ENCODE peak calls at places on chromosomes 12 and 14, in nine cellular contexts. C is GM10248, A is WTC11, E is cardiac muscle cell, B is sigmoid colon, Y is adrenal gland, I is lower lobe of right lung, W is fibroblast of lung, K is A549. N is an unnamed sample.

GRCh38 chr12:100741084-100741711 is 53.4 kb upstream of the ANO4 start:
- DNase-seq in I (no peak), W (peak; percentile 47), C (peak; percentile 34), B (no peak), A (no peak), E (peak; percentile 46), K (peak; percentile 6), Y (peak; percentile 20), N (no peak)

GRCh38 chr14:105279642-105280361 is 21.0 kb downstream of the BRF1 start:
- DNase-seq in A (no peak), Y (no peak), B (no peak), I (no peak), C (no peak), E (no peak), K (no peak), W (no peak), N (no peak)

GRCh38 chr12:85466906-85467305 is 186.9 kb downstream of the ALX1 start:
- DNase-seq in W (peak; percentile 31), Y (no peak), A (no peak), K (no peak), I (no peak), E (no peak), B (no peak), C (no peak), N (no peak)

GRCh38 chr14:42499137-42499536 is 892.5 kb downstream of the LRFN5 start:
- DNase-seq in E (no peak), C (no peak), I (no peak), K (no peak), B (no peak), Y (no peak), W (no peak), A (no peak), N (no peak)

GRCh38 chr14:50091240-50091914 is 25.0 kb downstream of the VCPKMT start:
- DNase-seq in I (peak; percentile 58), A (no peak), K (no peak), E (no peak), Y (no peak), B (no peak), C (no peak), W (no peak), N (no peak)

GRCh38 chr14:95480887-95481226 is 35.6 kb downstream of the SYNE3 start:
- DNase-seq in E (no peak), C (no peak), K (no peak), I (no peak), A (no peak), B (no peak), Y (no peak), W (no peak), N (no peak)

GRCh38 chr12:106913456-106913855 is 42.3 kb upstream of the TMEM263 start:
- DNase-seq in I (no peak), W (no peak), B (no peak), E (no peak), C (no peak), A (no peak), K (no peak), Y (no peak), N (no peak)

GRCh38 chr12:133130808-133131128 is 341 bp downstream of the ZNF10 start:
- DNase-seq in I (peak; percentile 65), B (peak; percentile 67), C (peak; percentile 10), Y (peak; percentile 51), E (no peak), K (no peak), A (peak; percentile 17), W (no peak), N (peak; percentile 33)

GRCh38 chr12:32305163-32305562 is 94.2 kb upstream of the FGD4 start:
- DNase-seq in A (no peak), I (no peak), W (peak; percentile 61), C (no peak), E (peak; percentile 69), K (peak; percentile 52), B (no peak), Y (no peak), N (no peak)

GRCh38 chr12:124713041-124713435 is 145.6 kb upstream of the NCOR2 start:
- DNase-seq in W (no peak), K (no peak), C (peak; percentile 50), Y (peak; percentile 73), B (peak; percentile 88), A (no peak), E (peak; percentile 18), I (peak; percentile 71), N (no peak)

GRCh38 chr14:54488646-54489317 is at the start of gene GMFB:
- DNase-seq in A (peak; percentile 87), B (peak; percentile 96), W (peak; percentile 95), C (peak; percentile 93), E (peak; percentile 97), Y (peak; percentile 94), K (peak; percentile 94), I (peak; percentile 95), N (peak; percentile 91)
- TF ChIP-seq CTCF in A (no peak), B (peak; percentile 33), W (peak; percentile 67), C (peak; percentile 25), E (peak; percentile 61), Y (peak; percentile 21), K (peak; percentile 37), I (peak; percentile 50), N (peak; percentile 21)

GRCh38 chr14:22472466-22472865 is 116.6 kb downstream of the DAD1 start:
- DNase-seq in Y (no peak), W (no peak), I (no peak), B (no peak), K (no peak), C (no peak), E (no peak), A (no peak), N (peak; percentile 56)

GRCh38 chr14:22475381-22475780 is 113.6 kb downstream of the DAD1 start:
- DNase-seq in A (no peak), B (no peak), Y (no peak), C (no peak), E (no peak), K (no peak), I (no peak), W (no peak), N (peak; percentile 18)

GRCh38 chr14:22471545-22472121 is 117.4 kb downstream of the DAD1 start:
- DNase-seq in B (no peak), Y (peak; percentile 54), C (no peak), K (peak; percentile 46), A (peak; percentile 68), W (peak; percentile 47), E (peak; percentile 80), I (peak; percentile 73), N (peak; percentile 82)

GRCh38 chr14:22474730-22475351 is 114.2 kb downstream of the DAD1 start:
- DNase-seq in A (no peak), C (no peak), K (no peak), E (peak; percentile 36), Y (no peak), W (peak; percentile 27), I (no peak), B (no peak), N (no peak)

DNA sequence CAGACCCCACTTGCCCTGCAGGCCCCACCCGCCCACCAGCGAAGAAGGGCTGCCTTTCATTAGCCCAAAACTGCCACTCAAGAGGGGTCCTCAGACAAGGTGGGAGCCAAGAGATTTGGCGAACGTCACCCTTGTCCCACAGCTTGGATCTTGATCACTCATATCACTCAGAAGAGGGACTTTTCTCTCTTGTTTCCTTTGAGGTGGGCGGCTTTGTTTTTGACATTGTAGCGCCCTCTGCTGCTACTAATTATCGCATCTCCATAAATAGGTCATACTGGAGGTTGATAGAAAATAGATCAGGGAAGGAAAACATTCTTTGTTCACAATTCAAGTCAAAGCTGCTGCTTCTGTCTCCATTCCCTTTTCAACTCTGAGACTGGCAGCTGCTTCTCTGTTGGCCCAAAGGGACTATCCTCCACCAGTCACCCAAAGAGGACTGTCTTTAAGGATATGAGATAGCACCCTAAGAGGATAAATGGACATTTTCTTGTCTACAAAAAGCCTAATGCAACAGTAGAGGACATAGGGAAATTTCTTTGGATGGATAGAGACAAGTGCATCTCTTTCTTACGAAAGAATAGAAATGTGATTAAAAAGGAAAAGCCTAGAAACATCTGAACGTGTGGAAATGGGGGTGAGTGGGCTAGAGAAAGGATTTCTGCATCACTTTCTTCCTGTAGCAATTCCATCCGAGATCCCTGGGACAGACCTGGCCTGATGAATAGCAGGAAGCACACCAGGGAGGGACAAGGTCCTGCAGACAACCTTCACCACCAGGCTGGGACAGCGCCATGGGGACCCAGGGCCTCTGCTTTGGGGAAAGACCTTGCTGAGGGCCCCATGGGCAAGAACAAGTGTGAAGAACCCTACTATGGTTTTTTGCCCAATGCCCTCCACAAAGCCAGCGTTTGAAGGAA is 115.8 kb downstream of the DAD1 start:
- DNase-seq in K (peak; percentile 56), B (no peak), E (peak; percentile 74), Y (peak; percentile 71), I (no peak), C (peak; percentile 71), W (peak; percentile 67), A (peak; percentile 48), N (peak; percentile 24)
- TF ChIP-seq CTCF in K (peak; percentile 71), B (peak; percentile 53), E (peak; percentile 59), Y (peak; percentile 68), I (peak; percentile 64), C (peak; percentile 61), W (peak; percentile 55), A (peak; percentile 34), N (peak; percentile 24)

DNA sequence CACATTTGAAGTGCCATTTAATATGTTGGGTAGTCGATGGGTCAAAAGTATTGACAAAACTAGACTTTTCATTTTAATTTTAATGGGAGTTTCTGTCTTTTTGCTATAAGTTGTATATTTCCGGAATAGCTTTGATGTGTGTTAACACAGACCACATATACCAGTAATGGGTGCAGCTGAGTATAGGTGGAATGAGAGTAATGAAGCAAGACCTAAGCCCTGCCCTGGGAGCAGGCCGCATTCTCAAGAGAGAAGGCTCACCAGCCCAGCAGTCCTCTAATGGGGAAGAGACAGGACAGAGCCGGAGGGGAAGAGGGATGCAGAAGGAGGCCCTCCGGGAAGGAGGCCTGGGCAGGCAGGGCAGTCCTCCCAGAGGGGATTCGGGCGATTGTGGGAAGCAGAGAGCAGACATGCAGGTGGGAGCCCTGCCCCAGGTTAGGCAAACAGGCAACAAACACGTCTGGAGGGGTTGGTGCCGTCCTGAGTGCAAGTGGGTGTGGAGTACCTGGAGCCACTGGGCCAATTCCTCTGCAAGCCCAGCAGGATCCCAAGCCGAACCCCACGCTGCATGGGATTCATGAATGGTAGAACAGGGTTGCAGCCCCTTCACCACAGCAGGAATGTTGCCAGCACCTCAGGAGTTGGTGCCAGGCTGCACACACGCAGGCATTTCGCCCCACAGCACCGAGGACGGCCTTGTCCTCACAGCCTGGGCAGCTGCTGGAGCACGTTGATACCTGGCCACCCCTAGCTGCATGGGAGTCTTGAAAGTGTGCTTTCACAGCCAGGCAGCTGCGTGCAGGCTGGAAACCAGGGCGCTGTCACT is 7.8 kb downstream of the CKB start:
- DNase-seq in K (no peak), Y (no peak), C (no peak), E (no peak), W (no peak), A (no peak), B (peak; percentile 66), I (peak; percentile 37), N (no peak)
- TF ChIP-seq CTCF in K (no peak), Y (no peak), C (no peak), E (no peak), W (no peak), A (no peak), B (no peak), I (no peak), N (no peak)

DNA sequence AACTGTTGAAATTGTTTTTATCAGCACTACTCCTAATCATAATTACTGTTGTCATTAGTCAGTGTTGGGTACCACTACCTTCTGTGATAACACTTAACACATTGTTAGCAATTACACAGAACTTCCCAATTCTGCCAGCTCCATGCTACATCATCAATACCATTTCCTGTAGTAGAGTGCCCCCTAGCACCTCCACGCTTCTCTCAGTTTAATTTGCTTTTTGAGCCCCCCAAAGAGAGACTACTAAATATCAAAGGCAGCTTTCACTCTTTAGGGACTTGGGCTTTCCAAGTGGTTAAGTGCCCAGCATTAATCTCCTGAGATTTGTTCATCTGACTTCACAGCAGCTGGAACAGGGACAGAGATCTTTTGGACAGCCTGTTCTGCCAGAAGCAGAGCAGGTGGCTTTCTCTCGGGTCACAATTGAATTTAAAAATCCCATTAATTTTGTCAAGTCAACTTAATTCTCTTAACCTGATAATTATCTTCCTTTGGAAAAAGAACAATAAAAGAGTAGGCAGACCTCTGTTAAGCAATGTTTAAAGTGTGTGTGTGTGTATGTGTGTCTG is 954.9 kb downstream of the DIO2 start:
- DNase-seq in B (no peak), I (no peak), Y (no peak), A (no peak), K (no peak), W (no peak), C (no peak), E (no peak), N (peak; percentile 24)
- TF ChIP-seq CTCF in B (no peak), I (no peak), Y (no peak), A (no peak), K (no peak), W (no peak), C (no peak), E (no peak), N (peak; percentile 41)

N was measured in WERI-Rb-1.